ENCODE peak calls at places on chromosome 13, in five cellular contexts. R is IMR-90, E is A549, O is K562, Z is SK-N-SH. J is an unnamed sample.

GRCh38 chr13:62250501-62251175 is 835.0 kb upstream of the PCDH20 start:
- DNase-seq in E (no peak), R (no peak), Z (no peak), O (no peak), J (no peak)

GRCh38 chr13:45310341-45311138 is 30.4 kb downstream of the TPT1 start:
- DNase-seq in E (no peak), R (no peak), Z (no peak), O (no peak), J (no peak)

GRCh38 chr13:72698164-72698563 is 29.3 kb downstream of the MZT1 start:
- DNase-seq in E (no peak), O (no peak), Z (no peak), R (no peak), J (no peak)

GRCh38 chr13:40692946-40693345 is 26.5 kb upstream of the FOXO1 start:
- DNase-seq in E (no peak), O (no peak), Z (no peak), R (no peak), J (peak; percentile 56)

GRCh38 chr13:37168922-37169321 is 63.5 kb upstream of the CSNK1A1L start:
- DNase-seq in R (no peak), O (no peak), Z (no peak), E (no peak), J (no peak)

GRCh38 chr13:110716235-110716505 is 2.7 kb downstream of the ING1 start:
- DNase-seq in Z (no peak), O (peak; percentile 12), E (peak; percentile 13), R (no peak), J (no peak)

GRCh38 chr13:105202384-105202783 is 1333.1 kb downstream of the EFNB2 start:
- DNase-seq in O (no peak), R (peak; percentile 47), E (peak; percentile 3), Z (peak; percentile 9), J (no peak)

GRCh38 chr13:27172495-27172842 is 858 bp upstream of the USP12 start:
- DNase-seq in Z (peak; percentile 23), R (peak; percentile 63), E (peak; percentile 18), O (peak; percentile 23), J (no peak)

GRCh38 chr13:29081036-29081435 is 260.9 kb downstream of the MTUS2 start:
- DNase-seq in R (no peak), Z (no peak), E (no peak), O (no peak), J (peak; percentile 48)

GRCh38 chr13:54241719-54242118 is 1213.1 kb downstream of the OLFM4 start:
- DNase-seq in E (no peak), R (no peak), O (no peak), Z (no peak), J (no peak)

GRCh38 chr13:101919541-101920306 is 467.2 kb downstream of the ITGBL1 start:
- DNase-seq in O (no peak), Z (peak; percentile 6), R (peak; percentile 10), E (no peak), J (no peak)

GRCh38 chr13:75365724-75366173 is 116.2 kb downstream of the TBC1D4 start:
- DNase-seq in O (no peak), Z (no peak), E (peak; percentile 21), R (peak; percentile 86), J (peak; percentile 78)

GRCh38 chr13:113855931-113856715 is 7.8 kb downstream of the GAS6 start:
- DNase-seq in E (no peak), R (no peak), Z (no peak), O (no peak), J (no peak)

GRCh38 chr13:109160887-109161669 is 531.7 kb downstream of the MYO16 start:
- DNase-seq in O (no peak), E (no peak), Z (no peak), R (no peak), J (no peak)

GRCh38 chr13:42702726-42703125 is 78.7 kb upstream of the FAM216B start:
- DNase-seq in Z (no peak), E (no peak), O (no peak), R (no peak), J (no peak)

GRCh38 chr13:94110011-94110410 is 369.5 kb downstream of the DCT start:
- DNase-seq in E (no peak), Z (no peak), R (peak; percentile 17), O (no peak), J (no peak)

GRCh38 chr13:67048084-67048792 is 181.9 kb downstream of the PCDH9 start:
- DNase-seq in R (peak; percentile 93), E (no peak), O (peak; percentile 13), Z (no peak), J (no peak)

GRCh38 chr13:84563611-84564010 is 681.3 kb upstream of the SLITRK1 start:
- DNase-seq in Z (no peak), R (no peak), E (no peak), O (no peak), J (no peak)

GRCh38 chr13:19860884-19861655 is 2.4 kb downstream of the ZMYM5 start:
- DNase-seq in E (peak; percentile 53), R (peak; percentile 73), O (no peak), Z (no peak), J (no peak)

GRCh38 chr13:91719033-91719432 is 320.6 kb downstream of the GPC5 start:
- DNase-seq in Z (no peak), E (peak; percentile 0), O (no peak), R (peak; percentile 14), J (no peak)

GRCh38 chr13:47226516-47226915 is 329.7 kb upstream of the HTR2A start:
- DNase-seq in E (no peak), O (no peak), R (peak; percentile 42), Z (no peak), J (no peak)

GRCh38 chr13:97385854-97386253 is 48.1 kb upstream of the RAP2A start:
- DNase-seq in O (no peak), Z (no peak), R (no peak), E (no peak), J (no peak)

GRCh38 chr13:73607489-73608156 is 526.6 kb downstream of the KLF12 start:
- DNase-seq in E (no peak), Z (no peak), R (peak; percentile 46), O (no peak), J (no peak)

GRCh38 chr13:71067164-71067815 is 799.7 kb downstream of the DACH1 start:
- DNase-seq in R (no peak), Z (no peak), E (peak; percentile 0), O (no peak), J (no peak)

GRCh38 chr13:80171096-80171495 is 169.8 kb downstream of the SPRY2 start:
- DNase-seq in E (no peak), R (no peak), Z (no peak), O (no peak), J (no peak)

GRCh38 chr13:41766439-41766838 is 194.5 kb downstream of the VWA8 start:
- DNase-seq in O (peak; percentile 19), R (no peak), Z (no peak), E (no peak), J (no peak)

GRCh38 chr13:99688776-99689175 is 187.5 kb downstream of the TM9SF2 start:
- DNase-seq in R (no peak), O (no peak), Z (no peak), E (no peak), J (no peak)
- TF ChIP-seq RFX5 in R (no peak), O (no peak), Z (no peak), E (no peak), J (no peak)

DNA sequence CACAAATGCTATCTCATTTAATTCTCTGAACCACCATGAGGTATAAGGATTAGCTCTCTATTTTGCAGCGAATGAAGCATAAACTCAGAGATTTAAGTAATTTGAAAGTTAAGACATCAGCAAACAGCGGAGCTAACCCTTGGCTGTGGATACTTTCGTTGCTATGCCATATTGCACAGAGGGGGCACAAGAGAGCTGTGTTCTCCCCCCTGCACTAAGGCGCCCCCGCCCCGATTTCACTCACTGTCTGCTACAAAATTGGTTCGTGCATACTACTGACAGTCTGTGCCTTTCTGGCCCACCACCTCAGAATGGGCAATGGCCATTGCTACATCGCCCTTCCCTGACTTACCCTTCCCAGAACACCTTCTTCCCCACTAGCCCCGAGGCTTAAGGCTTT is 105.7 kb upstream of the OBI1 start:
- DNase-seq in O (peak; percentile 5), E (no peak), Z (no peak), R (no peak), J (no peak)
- TF ChIP-seq RCOR1 in O (no peak), E (no peak), Z (no peak), R (no peak), J (no peak)

GRCh38 chr13:33796095-33796494 is 21.9 kb upstream of the RFC3 start:
- DNase-seq in Z (no peak), R (no peak), E (no peak), O (no peak), J (no peak)

GRCh38 chr13:33799950-33800592 is 17.9 kb upstream of the RFC3 start:
- DNase-seq in E (peak; percentile 45), R (peak; percentile 46), Z (peak; percentile 19), O (no peak), J (no peak)

GRCh38 chr13:33797622-33798021 is 20.3 kb upstream of the RFC3 start:
- DNase-seq in O (no peak), Z (no peak), E (no peak), R (no peak), J (no peak)

GRCh38 chr13:33800646-33801186 is 17.2 kb upstream of the RFC3 start:
- DNase-seq in R (no peak), Z (no peak), O (no peak), E (no peak), J (no peak)

DNA sequence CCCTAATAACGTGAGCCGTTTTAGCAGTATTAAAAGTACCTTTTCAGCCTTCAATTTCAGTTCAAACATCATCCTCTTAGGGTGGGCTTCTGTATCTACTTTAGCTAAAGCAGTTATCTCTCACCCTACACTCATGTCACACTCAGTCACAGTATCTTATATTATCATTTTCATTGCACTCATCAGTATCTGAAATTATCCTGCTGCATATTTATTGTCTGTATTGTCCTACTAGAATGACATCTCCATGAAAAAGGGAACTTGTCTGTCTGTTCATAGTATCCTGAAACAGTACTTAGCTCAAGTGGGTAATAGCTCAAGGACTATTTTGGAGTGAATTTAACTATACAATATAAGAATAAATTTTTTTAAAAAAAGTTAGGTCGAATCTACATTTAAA is 19.9 kb upstream of the RFC3 start:
- DNase-seq in E (no peak), Z (no peak), O (no peak), R (no peak), J (no peak)
- TF ChIP-seq RFX5 in E (no peak), Z (no peak), O (no peak), R (no peak), J (no peak)

DNA sequence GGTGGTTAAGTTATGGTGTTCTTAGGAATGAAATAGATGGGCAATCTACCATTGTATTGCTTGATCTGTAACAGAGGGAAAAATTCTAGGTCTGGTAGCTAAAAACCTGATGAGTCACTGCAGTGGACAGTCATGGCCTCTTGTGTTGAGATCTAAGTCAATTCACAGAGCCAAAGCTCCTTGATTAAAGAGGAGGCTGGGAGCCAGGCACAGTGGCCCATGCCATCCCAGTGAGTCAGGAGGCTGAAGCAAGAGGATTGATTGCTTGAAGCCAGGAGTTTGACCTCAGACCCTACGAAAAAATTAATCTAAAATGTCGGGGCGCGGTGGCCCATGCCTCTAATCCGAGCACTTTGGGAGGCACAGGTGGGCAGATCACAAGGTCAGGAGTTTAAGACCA is 67.1 kb upstream of the KPNA3 start:
- DNase-seq in R (peak; percentile 92), E (peak; percentile 85), O (no peak), Z (no peak), J (no peak)
- TF ChIP-seq RCOR1 in R (no peak), E (no peak), O (no peak), Z (no peak), J (no peak)

DNA sequence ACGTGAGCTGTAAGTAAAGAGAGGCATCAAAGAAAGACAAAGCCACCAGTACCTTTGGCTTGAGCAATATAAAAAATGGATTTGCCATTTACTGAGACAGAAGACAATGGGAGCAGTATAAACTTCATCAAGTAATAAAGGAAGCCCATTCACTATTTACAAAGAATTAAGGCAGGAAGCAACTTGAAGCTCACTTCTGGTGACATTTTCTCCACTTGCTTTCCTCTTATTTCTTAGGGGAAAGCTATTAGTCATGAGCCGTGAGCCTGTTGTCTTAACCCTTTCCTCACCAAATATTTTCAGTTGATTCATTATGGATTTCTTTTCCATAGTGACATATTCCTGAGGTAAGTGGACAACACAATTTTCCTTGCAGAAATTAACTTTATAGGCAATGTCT is 156.8 kb downstream of the DNAJC3 start:
- DNase-seq in Z (no peak), R (peak; percentile 11), E (peak; percentile 6), O (no peak), J (no peak)
- TF ChIP-seq RFX5 in Z (no peak), R (no peak), E (no peak), O (no peak), J (no peak)